ENCODE peak calls at places on chromosomes 16 and 17, in five cellular contexts. One of them, this sample, is unnamed. For H3K27me3, the result is how much of the 10 kb centered on the place peaks cover.

GRCh38 chr17:39139137-39139516 is 12.3 kb downstream of the PLXDC1 start:
- DNase-seq in fibroblast of lung: peak
- DNase-seq in dorsolateral prefrontal cortex: no peak
- DNase-seq in pancreas: no peak
- DNase-seq in ascending aorta: no peak
- DNase-seq in this sample: peak

GRCh38 chr16:52545157-52545543 is 1.8 kb downstream of the TOX3 start:
- DNase-seq in fibroblast of lung: no peak
- DNase-seq in dorsolateral prefrontal cortex: no peak
- DNase-seq in pancreas: no peak
- DNase-seq in ascending aorta: no peak
- DNase-seq in this sample: no peak

GRCh38 chr17:1179635-1180433 is at the start of gene ABR:
- DNase-seq in fibroblast of lung: no peak
- DNase-seq in dorsolateral prefrontal cortex: no peak
- DNase-seq in pancreas: peak
- DNase-seq in ascending aorta: peak
- DNase-seq in this sample: no peak

GRCh38 chr16:56689171-56689570 is 6.9 kb downstream of the MT1X start:
- DNase-seq in fibroblast of lung: no peak
- DNase-seq in dorsolateral prefrontal cortex: no peak
- DNase-seq in pancreas: no peak
- DNase-seq in ascending aorta: no peak
- DNase-seq in this sample: no peak

GRCh38 chr16:67086829-67087228 is 22.9 kb upstream of the PHAF1 start:
- DNase-seq in fibroblast of lung: peak
- DNase-seq in dorsolateral prefrontal cortex: no peak
- DNase-seq in pancreas: no peak
- DNase-seq in ascending aorta: no peak
- DNase-seq in this sample: no peak

GRCh38 chr16:87587636-87588035 is 14.7 kb upstream of the JPH3 start:
- DNase-seq in fibroblast of lung: no peak
- DNase-seq in dorsolateral prefrontal cortex: no peak
- DNase-seq in pancreas: no peak
- DNase-seq in ascending aorta: no peak
- DNase-seq in this sample: no peak

GRCh38 chr17:27808629-27809028 is 8.3 kb upstream of the NOS2 start:
- DNase-seq in fibroblast of lung: no peak
- DNase-seq in dorsolateral prefrontal cortex: no peak
- DNase-seq in pancreas: no peak
- DNase-seq in ascending aorta: no peak
- DNase-seq in this sample: no peak

GRCh38 chr16:30585022-30585399 is 486 bp downstream of the ZNF785 start:
- DNase-seq in fibroblast of lung: peak
- DNase-seq in dorsolateral prefrontal cortex: no peak
- DNase-seq in pancreas: no peak
- DNase-seq in ascending aorta: no peak
- DNase-seq in this sample: no peak

DNA sequence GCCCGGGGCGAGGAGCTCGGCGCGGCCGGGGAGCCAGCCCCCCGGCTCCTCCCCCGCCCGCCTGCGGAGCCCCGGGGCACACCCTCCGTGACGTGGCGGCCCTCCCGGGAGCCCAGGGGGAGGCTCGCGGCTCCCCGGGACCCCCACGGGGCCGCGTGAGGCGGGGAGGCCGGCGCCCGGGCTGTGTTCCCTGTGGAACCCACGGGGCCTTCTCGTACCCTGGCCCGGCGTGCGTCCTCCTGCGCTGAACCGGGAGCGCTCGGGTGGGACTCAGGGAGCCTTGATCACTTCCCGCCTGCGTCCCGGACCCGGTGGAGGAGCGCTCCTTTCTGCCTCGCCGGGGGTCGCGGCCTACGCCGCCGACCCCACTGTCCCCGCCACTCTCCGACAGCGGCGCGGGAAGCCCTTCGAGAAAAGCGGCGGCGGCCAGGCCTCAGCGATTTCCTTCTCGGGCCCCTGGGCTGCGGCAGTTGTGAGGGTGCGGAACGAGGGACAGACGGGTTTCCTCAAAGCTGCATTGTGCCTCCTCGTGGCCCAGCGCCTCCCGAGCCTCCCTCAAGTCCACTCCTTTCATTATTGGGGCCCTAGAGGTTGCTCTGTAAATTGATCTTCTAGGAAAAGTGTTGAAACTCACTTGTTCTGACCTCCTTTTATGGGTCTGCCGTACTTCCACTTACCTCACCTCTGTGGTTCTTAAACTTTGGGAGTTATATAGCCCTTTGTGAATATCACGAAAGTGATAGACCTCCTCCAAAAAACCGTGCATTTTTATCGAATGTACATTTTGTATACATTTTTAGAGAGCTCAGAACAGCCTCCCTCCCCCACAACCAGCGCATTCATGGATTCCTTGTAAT is 597 bp downstream of the LIG3 start:
- DNase-seq in fibroblast of lung: peak
- DNase-seq in dorsolateral prefrontal cortex: peak
- DNase-seq in pancreas: peak
- DNase-seq in ascending aorta: peak
- DNase-seq in this sample: no peak
- TF ChIP-seq CTCF in fibroblast of lung: no peak
- TF ChIP-seq CTCF in dorsolateral prefrontal cortex: no peak
- TF ChIP-seq CTCF in pancreas: no peak
- TF ChIP-seq CTCF in ascending aorta: no peak
- TF ChIP-seq CTCF in this sample: peak

GRCh38 chr16:75024182-75024581 is 25.4 kb downstream of the ZNRF1 start:
- DNase-seq in fibroblast of lung: no peak
- DNase-seq in dorsolateral prefrontal cortex: no peak
- DNase-seq in pancreas: no peak
- DNase-seq in ascending aorta: no peak
- DNase-seq in this sample: no peak
- H3K4me3 ChIP-seq in fibroblast of lung: no peak
- H3K4me3 ChIP-seq in dorsolateral prefrontal cortex: no peak
- H3K4me3 ChIP-seq in pancreas: no peak
- H3K4me3 ChIP-seq in ascending aorta: no peak
- H3K4me3 ChIP-seq in this sample: no peak

DNA sequence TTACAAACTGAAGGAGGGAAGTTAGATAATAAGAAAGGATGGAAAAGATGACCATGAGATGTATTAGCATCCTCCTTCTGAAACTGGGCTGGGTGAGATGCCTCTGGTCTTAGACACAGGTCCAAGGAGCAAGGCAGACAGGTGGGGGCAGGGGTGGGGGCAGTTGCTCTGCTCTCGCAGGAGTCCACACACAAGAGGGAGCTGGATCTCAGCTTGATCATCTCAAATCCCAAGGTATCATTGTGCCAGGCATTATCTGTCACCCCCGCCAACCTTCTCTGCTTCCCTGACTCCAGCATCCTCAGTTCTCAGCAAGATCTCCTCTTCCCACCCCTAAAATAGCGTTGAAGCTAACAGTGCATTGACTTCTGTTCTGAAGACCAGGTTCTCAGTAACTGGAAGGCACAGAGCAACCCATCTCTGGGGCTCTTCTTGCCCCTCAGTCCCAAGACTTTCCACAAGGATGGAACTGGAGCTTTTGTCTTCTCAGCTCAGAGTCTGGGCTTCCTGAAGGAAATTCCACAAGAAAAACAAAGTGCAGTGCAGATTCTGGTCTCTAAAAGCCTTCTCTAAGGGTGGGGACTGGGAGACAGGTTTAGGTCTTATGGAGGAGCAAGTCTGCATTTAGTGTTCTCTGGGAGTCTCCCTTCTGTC is 1.6 kb downstream of the FLOT2 start:
- DNase-seq in fibroblast of lung: no peak
- DNase-seq in dorsolateral prefrontal cortex: no peak
- DNase-seq in pancreas: no peak
- DNase-seq in ascending aorta: no peak
- DNase-seq in this sample: no peak
- H3K27me3 ChIP-seq in fibroblast of lung: under half
- H3K27me3 ChIP-seq in dorsolateral prefrontal cortex: under half
- H3K27me3 ChIP-seq in pancreas: under half
- H3K27me3 ChIP-seq in ascending aorta: under half
- H3K27me3 ChIP-seq in this sample: under half

DNA sequence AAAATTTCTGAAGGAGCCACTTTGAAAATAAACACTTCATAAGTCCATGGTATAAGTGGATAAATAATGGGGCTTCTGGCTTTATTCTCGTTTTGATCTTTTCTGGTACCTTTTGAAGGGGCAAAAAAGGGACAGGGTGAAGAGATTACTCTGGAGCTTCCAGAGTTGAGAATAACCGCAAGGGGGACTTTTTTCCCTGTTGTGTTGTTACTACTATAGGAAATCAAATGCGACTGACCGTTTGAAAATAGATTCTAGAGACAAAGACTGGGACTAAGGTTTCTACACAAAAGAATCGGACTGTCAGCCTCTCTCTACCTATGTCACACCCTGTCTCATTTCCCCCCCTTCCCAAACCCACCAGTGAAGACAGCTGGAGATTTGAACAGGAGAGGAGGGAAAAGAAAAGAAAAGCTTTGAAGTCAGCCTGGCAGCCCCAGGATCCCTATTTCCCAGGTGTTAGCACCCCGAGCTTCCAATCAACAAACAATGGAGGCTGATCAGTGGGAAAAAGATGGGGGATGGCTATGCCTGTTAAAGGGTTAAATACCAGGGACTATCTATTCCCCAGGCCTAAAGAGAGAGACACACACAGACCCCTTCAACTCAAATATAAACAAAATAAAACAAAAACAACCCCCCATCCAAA is 8.3 kb downstream of the HOXB4 start:
- DNase-seq in fibroblast of lung: peak
- DNase-seq in dorsolateral prefrontal cortex: no peak
- DNase-seq in pancreas: no peak
- DNase-seq in ascending aorta: no peak
- DNase-seq in this sample: no peak
- TF ChIP-seq CTCF in fibroblast of lung: peak
- TF ChIP-seq CTCF in dorsolateral prefrontal cortex: no peak
- TF ChIP-seq CTCF in pancreas: no peak
- TF ChIP-seq CTCF in ascending aorta: no peak
- TF ChIP-seq CTCF in this sample: no peak

DNA sequence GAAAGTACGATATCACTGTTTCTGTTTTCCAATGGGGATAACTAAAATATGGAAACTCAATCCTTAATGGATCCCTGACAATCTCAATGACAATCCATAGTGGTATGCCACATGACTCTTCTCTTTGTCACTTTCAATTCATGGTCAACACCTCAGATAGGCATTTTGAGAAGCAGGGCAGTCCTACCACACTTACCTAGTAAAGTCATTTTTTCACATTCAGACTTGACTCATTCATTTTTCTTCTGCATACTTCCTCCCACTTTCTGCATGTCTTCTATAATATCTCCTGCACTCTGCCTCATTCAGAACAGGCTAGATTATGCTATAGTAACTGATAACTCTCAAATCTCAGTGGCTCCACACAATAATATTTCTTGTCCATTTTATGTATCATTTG is 117.5 kb downstream of the FTO start:
- DNase-seq in fibroblast of lung: peak
- DNase-seq in dorsolateral prefrontal cortex: no peak
- DNase-seq in pancreas: no peak
- DNase-seq in ascending aorta: no peak
- DNase-seq in this sample: peak
- H3K4me3 ChIP-seq in fibroblast of lung: no peak
- H3K4me3 ChIP-seq in dorsolateral prefrontal cortex: no peak
- H3K4me3 ChIP-seq in pancreas: no peak
- H3K4me3 ChIP-seq in ascending aorta: no peak
- H3K4me3 ChIP-seq in this sample: no peak

This sample was measured in BJ.